ENCODE peak calls at places on chromosome 16, in eight cellular contexts. Y is lower leg skin, V is sciatic nerve, Q is fibroblast of the conjunctiva, U is midbrain, H is C1 segment of cervical spinal cord, S is ecto neural progenitor cell, X is A549. Z is an unnamed sample.

GRCh38 chr16:84484579-84485254 is 19.7 kb downstream of the MEAK7 start:
- DNase-seq in Y (no peak), V (peak), Q (peak), U (peak), H (peak), S (peak), X (peak), Z (no peak)

GRCh38 chr16:29915590-29916247 is 10.3 kb downstream of the KCTD13 start:
- DNase-seq in Y (no peak), V (no peak), Q (no peak), U (no peak), H (no peak), S (no peak), X (peak), Z (no peak)

GRCh38 chr16:2586901-2587480 is 49.2 kb downstream of the PDPK1 start:
- DNase-seq in Y (no peak), V (no peak), Q (no peak), U (no peak), H (no peak), S (no peak), X (no peak), Z (no peak)

GRCh38 chr16:46896314-46896968 is 12.3 kb downstream of the GPT2 start:
- DNase-seq in Y (no peak), V (no peak), Q (no peak), U (no peak), H (no peak), S (no peak), X (no peak), Z (no peak)

GRCh38 chr16:79286646-79287423 is 313.7 kb downstream of the MAF start:
- DNase-seq in Y (no peak), V (peak), Q (no peak), U (peak), H (peak), S (no peak), X (no peak), Z (peak)

GRCh38 chr16:29307598-29308507 is 98.7 kb downstream of the NPIPB11 start:
- DNase-seq in Y (no peak), V (no peak), Q (no peak), U (no peak), H (no peak), S (no peak), X (no peak), Z (no peak)

GRCh38 chr16:51500306-51500705 is 349.2 kb upstream of the SALL1 start:
- DNase-seq in Y (no peak), V (no peak), Q (no peak), U (no peak), H (no peak), S (no peak), X (peak), Z (no peak)

GRCh38 chr16:71537643-71538042 is 11.4 kb downstream of the CHST4 start:
- DNase-seq in Y (no peak), V (no peak), Q (peak), U (peak), H (no peak), S (no peak), X (peak), Z (peak)

GRCh38 chr16:4293822-4294457 is 21.1 kb upstream of the TFAP4 start:
- DNase-seq in Y (no peak), V (peak), Q (peak), U (peak), H (no peak), S (peak), X (peak), Z (no peak)

GRCh38 chr16:87657621-87658192 is 55.4 kb downstream of the JPH3 start:
- DNase-seq in Y (no peak), V (no peak), Q (no peak), U (no peak), H (no peak), S (no peak), X (no peak), Z (no peak)

GRCh38 chr16:56606688-56607618 is 1.4 kb upstream of the MT2A start:
- DNase-seq in Y (peak), V (peak), Q (peak), U (no peak), H (no peak), S (no peak), X (peak), Z (no peak)

GRCh38 chr16:69709456-69710084 is 16.8 kb downstream of the NQO1 start:
- DNase-seq in Y (no peak), V (no peak), Q (peak), U (peak), H (peak), S (no peak), X (peak), Z (peak)

Z was measured in GM19239.